ENCODE peak calls at places on chromosomes 12 and 14, in ten cellular contexts. W, S, V, I, T, L, Q, C, R and A are unnamed samples.

GRCh38 chr12:108839890-108840230 is 17.5 kb downstream of the SSH1 start:
- DNase-seq in W (no peak), S (peak), V (no peak), I (no peak), T (no peak), L (peak), Q (no peak), C (no peak), R (peak), A (no peak)

GRCh38 chr12:5429741-5430557 is 2.0 kb upstream of the NTF3 start:
- DNase-seq in W (no peak), S (no peak), V (no peak), I (no peak), T (no peak), L (no peak), Q (no peak), C (no peak), R (peak), A (no peak)

GRCh38 chr12:108732489-108732888 is 1.2 kb upstream of the CORO1C start:
- DNase-seq in W (peak), S (no peak), V (no peak), I (no peak), T (no peak), L (no peak), Q (no peak), C (no peak), R (no peak), A (no peak)

GRCh38 chr14:77467801-77468200 is 9.9 kb downstream of the AHSA1 start:
- DNase-seq in W (no peak), S (no peak), V (no peak), I (no peak), T (no peak), L (no peak), Q (no peak), C (no peak), R (no peak), A (no peak)

GRCh38 chr12:87283111-87283510 is 746.1 kb downstream of the C12orf50 start:
- DNase-seq in W (no peak), S (no peak), V (no peak), I (no peak), T (no peak), L (no peak), Q (no peak), C (no peak), R (no peak), A (no peak)

GRCh38 chr12:48183091-48183875 is at the start of gene CCDC184:
- DNase-seq in W (peak), S (peak), V (peak), I (peak), T (peak), L (peak), Q (peak), C (peak), R (peak), A (peak)

GRCh38 chr12:70366581-70367267 is 634 bp downstream of the KCNMB4 start:
- DNase-seq in W (peak), S (peak), V (peak), I (peak), T (peak), L (peak), Q (peak), C (peak), R (peak), A (no peak)

GRCh38 chr14:30160608-30161007 is 233.0 kb upstream of the PRKD1 start:
- DNase-seq in W (no peak), S (no peak), V (no peak), I (no peak), T (no peak), L (no peak), Q (no peak), C (no peak), R (no peak), A (no peak)

GRCh38 chr14:60893916-60894315 is 87.0 kb downstream of the TRMT5 start:
- DNase-seq in W (no peak), S (no peak), V (no peak), I (no peak), T (no peak), L (no peak), Q (no peak), C (no peak), R (no peak), A (no peak)

GRCh38 chr12:78446555-78446954 is 418.0 kb upstream of the SYT1 start:
- DNase-seq in W (no peak), S (no peak), V (no peak), I (no peak), T (no peak), L (no peak), Q (no peak), C (no peak), R (no peak), A (no peak)

GRCh38 chr14:103132381-103133212 is 9.3 kb downstream of the TNFAIP2 start:
- DNase-seq in W (no peak), S (no peak), V (no peak), I (no peak), T (no peak), L (no peak), Q (no peak), C (no peak), R (peak), A (no peak)